ENCODE peak calls at places on chromosomes 12 and 14, in seven cellular contexts. C is PC-3, H is spleen, A is choroid plexus epithelial cell, I is left lung, F is upper lobe of right lung, P is mucosa of descending colon. W is an unnamed sample.
A peak's percentile ranks its signal among the peaks of the same experiment; 100 is the strongest.

GRCh38 chr12:98058838-98059237 is 456.6 kb upstream of the TMPO start:
- DNase-seq in P (no peak), C (no peak), A (no peak), I (no peak), F (no peak), H (no peak), W (no peak)

GRCh38 chr14:34110531-34110930 is 159.7 kb upstream of the EGLN3 start:
- DNase-seq in P (no peak), C (no peak), I (no peak), F (no peak), H (no peak), A (no peak), W (no peak)

GRCh38 chr14:100389497-100390104 is 66.5 kb downstream of the SLC25A47 start:
- DNase-seq in H (no peak), C (no peak), F (no peak), I (no peak), P (peak; percentile 65), A (no peak), W (no peak)

GRCh38 chr12:9074484-9075140 is 41.1 kb downstream of the A2M start:
- DNase-seq in I (no peak), H (no peak), F (no peak), C (no peak), A (no peak), P (no peak), W (no peak)

GRCh38 chr12:76664731-76665130 is 99.2 kb upstream of the ZDHHC17 start:
- DNase-seq in P (no peak), H (no peak), F (no peak), I (no peak), C (no peak), A (no peak), W (no peak)

GRCh38 chr14:96362071-96362964 is 823 bp downstream of the ATG2B start:
- DNase-seq in H (peak; percentile 74), A (peak; percentile 66), P (peak; percentile 47), C (peak; percentile 71), I (peak; percentile 85), F (no peak), W (no peak)

GRCh38 chr14:36057452-36058142 is 118.9 kb downstream of the PTCSC3 start:
- DNase-seq in F (no peak), C (peak; percentile 68), P (no peak), I (no peak), H (no peak), A (peak; percentile 1), W (no peak)

GRCh38 chr14:104445832-104446381 is 133.7 kb upstream of the C14orf180 start:
- DNase-seq in F (peak; percentile 45), A (no peak), H (peak; percentile 35), C (no peak), I (no peak), P (no peak), W (no peak)

GRCh38 chr14:67487937-67488893 is at the start of gene TMEM229B:
- DNase-seq in P (peak; percentile 69), H (peak; percentile 94), F (peak; percentile 70), I (no peak), A (peak; percentile 42), C (no peak), W (no peak)

GRCh38 chr14:32494566-32495434 is 165.7 kb downstream of the AKAP6 start:
- DNase-seq in C (no peak), P (no peak), H (no peak), A (peak; percentile 51), I (no peak), F (no peak), W (no peak)

GRCh38 chr12:49882248-49882850 is 21.4 kb downstream of the FAIM2 start:
- DNase-seq in P (peak; percentile 1), A (no peak), I (peak; percentile 23), H (peak; percentile 12), C (no peak), F (no peak), W (no peak)

DNA sequence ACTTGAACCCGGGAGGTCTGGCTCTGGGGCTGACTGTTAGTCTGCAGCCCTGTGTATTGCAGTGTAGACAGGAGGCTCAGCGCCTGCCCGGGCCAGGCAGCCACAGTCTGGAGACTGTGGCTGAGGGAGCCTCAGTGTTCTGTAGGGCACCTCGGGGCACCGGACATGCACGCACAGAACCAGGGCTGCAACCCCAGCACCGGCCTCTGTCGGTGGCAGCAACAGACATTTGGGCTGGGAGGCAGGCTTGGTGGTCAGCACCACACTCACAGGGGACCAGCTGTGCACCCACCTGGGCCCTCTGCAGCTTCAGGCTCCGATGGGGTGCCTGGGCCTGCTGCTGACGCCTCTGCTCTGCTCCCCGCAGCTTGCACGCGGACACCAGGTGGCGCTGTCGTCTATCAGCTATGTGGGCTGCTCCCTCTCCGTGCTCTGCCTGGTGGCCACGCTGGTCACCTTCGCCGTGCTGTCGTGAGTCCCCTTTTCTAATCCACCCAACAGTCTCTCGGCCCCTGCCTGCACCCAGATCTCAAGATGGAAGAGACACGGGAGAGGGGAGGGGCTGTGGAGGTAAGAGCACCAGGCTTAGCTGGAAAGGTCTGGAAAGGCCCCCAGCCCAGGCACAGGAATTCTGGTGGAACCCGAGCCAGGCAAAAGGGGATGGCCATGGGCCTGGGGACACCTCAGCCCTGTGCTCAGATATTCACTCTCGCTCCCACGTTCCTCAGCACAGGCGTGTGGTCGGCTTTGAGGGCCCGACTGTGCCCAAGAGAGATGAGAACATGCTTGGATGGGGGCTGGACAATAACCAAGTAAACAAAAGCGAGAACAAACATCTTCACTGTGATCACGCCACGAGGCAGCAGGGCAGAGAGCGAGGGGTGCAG is 151.0 kb downstream of the ADGRD1 start:
- DNase-seq in C (peak; percentile 86), A (peak; percentile 67), F (peak; percentile 92), I (peak; percentile 94), H (peak; percentile 95), P (peak; percentile 91), W (peak; percentile 32)
- TF ChIP-seq CTCF in C (peak; percentile 96), A (peak; percentile 82), F (peak; percentile 89), I (peak; percentile 83), H (peak; percentile 85), P (peak; percentile 85), W (peak; percentile 89)

DNA sequence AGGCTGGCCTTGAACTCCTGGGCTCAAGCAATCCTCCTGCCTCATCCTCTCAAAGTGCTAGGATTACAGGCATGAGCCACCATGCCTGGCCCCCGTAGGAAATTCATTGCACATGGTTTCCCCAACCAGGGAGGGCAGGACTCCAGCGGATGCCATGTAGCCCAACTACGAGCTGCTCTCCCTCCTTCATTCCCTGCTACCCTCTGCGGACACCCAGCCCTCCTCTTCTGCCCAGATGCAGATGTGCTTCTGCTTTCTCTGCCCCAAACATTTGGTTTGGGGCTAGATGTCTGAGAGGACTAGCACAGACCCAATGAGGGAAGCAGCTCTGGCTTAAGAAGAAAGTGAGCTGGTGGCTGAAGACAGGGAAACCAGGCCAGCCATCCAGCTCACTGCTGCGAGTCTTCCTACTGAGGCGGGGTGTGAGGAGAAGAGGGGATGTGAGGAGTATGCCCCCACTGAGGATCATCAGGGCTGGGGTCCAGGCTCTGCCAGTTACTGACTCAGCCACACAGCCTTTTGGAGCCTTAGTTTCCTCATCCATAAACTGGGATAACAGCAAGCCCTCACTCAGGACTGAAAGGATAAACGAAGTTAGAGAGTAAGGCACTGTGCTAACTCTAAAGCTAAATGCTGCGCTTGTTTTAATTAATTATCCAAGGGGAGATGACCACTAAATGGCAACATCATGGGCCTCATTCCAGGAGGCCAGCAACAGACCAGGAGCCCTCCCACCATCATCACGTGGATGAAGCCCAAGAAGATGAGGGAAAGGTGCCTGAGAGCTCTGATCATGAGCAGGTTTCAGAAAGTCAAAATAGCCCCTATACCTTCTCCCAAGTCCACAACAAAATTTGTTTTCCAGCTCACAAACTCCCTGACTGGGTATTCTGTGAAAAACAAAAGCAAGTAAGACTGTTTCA is 10.9 kb downstream of the CTDSP2 start:
- DNase-seq in I (no peak), H (no peak), A (no peak), P (no peak), C (no peak), F (no peak), W (no peak)
- H3K4me3 ChIP-seq in I (no peak overlapping the region), H (peak overlapping the region; percentile 20), A (no peak overlapping the region), P (no peak overlapping the region), C (no peak overlapping the region), F (peak overlapping the region; percentile 31), W (no peak overlapping the region)

GRCh38 chr12:26699237-26699636 is 133.8 kb downstream of the ITPR2 start:
- DNase-seq in P (no peak), H (no peak), C (peak; percentile 88), F (no peak), I (no peak), A (no peak), W (no peak)

GRCh38 chr12:26696613-26697092 is 136.3 kb downstream of the ITPR2 start:
- DNase-seq in A (peak; percentile 88), F (no peak), C (no peak), I (no peak), H (no peak), P (no peak), W (no peak)

GRCh38 chr12:26696048-26696612 is 136.9 kb downstream of the ITPR2 start:
- DNase-seq in H (no peak), I (no peak), P (no peak), A (peak; percentile 53), F (no peak), C (no peak), W (no peak)

GRCh38 chr12:26697217-26697616 is 135.8 kb downstream of the ITPR2 start:
- DNase-seq in C (no peak), A (peak; percentile 81), P (no peak), I (no peak), H (no peak), F (no peak), W (no peak)

GRCh38 chr12:26698186-26698585 is 134.8 kb downstream of the ITPR2 start:
- DNase-seq in F (no peak), P (no peak), C (no peak), A (no peak), H (no peak), I (no peak), W (no peak)
- TF ChIP-seq CTCF in F (no peak), P (no peak), C (no peak), A (no peak), H (no peak), I (no peak), W (no peak)

GRCh38 chr14:94617988-94618822 is 6.0 kb downstream of the SERPINA3 start:
- DNase-seq in C (no peak), F (no peak), P (no peak), A (no peak), H (no peak), I (no peak), W (no peak)
- H3K4me3 ChIP-seq in C (no peak overlapping the region), F (no peak overlapping the region), P (no peak overlapping the region), A (no peak overlapping the region), H (no peak overlapping the region), I (no peak overlapping the region), W (no peak overlapping the region)